ENCODE peak calls at places on chromosomes 6 and 20, in five cellular contexts. One of them, this sample, is unnamed.

GRCh38 chr20:3803854-3804253 is 7.7 kb downstream of the CDC25B start:
- DNase-seq in neural crest cell: no peak
- DNase-seq in CD8-positive, alpha-beta T cell: no peak
- DNase-seq in uterus: no peak
- DNase-seq in effector CD4-positive, alpha-beta T cell: no peak
- DNase-seq in this sample: no peak

GRCh38 chr20:10537850-10538480 is 102.9 kb downstream of the SLX4IP start:
- DNase-seq in neural crest cell: no peak
- DNase-seq in CD8-positive, alpha-beta T cell: no peak
- DNase-seq in uterus: no peak
- DNase-seq in effector CD4-positive, alpha-beta T cell: no peak
- DNase-seq in this sample: peak; percentile 46

GRCh38 chr6:142440603-142441293 is 138.9 kb downstream of the ADGRG6 start:
- DNase-seq in neural crest cell: no peak
- DNase-seq in CD8-positive, alpha-beta T cell: no peak
- DNase-seq in uterus: no peak
- DNase-seq in effector CD4-positive, alpha-beta T cell: no peak
- DNase-seq in this sample: no peak

GRCh38 chr20:5074050-5074674 is 45.6 kb downstream of the PCNA start:
- DNase-seq in neural crest cell: no peak
- DNase-seq in CD8-positive, alpha-beta T cell: no peak
- DNase-seq in uterus: no peak
- DNase-seq in effector CD4-positive, alpha-beta T cell: no peak
- DNase-seq in this sample: no peak

GRCh38 chr6:32111424-32112066 is 2.4 kb upstream of the TNXB start:
- DNase-seq in neural crest cell: no peak
- DNase-seq in CD8-positive, alpha-beta T cell: no peak
- DNase-seq in uterus: peak; percentile 74
- DNase-seq in effector CD4-positive, alpha-beta T cell: no peak
- DNase-seq in this sample: no peak

GRCh38 chr6:135858941-135859340 is 7.4 kb downstream of the PDE7B start:
- DNase-seq in neural crest cell: no peak
- DNase-seq in CD8-positive, alpha-beta T cell: no peak
- DNase-seq in uterus: no peak
- DNase-seq in effector CD4-positive, alpha-beta T cell: no peak
- DNase-seq in this sample: no peak

GRCh38 chr6:6758915-6759654 is 170.6 kb downstream of the LY86 start:
- DNase-seq in neural crest cell: peak; percentile 55
- DNase-seq in CD8-positive, alpha-beta T cell: no peak
- DNase-seq in uterus: peak; percentile 63
- DNase-seq in effector CD4-positive, alpha-beta T cell: no peak
- DNase-seq in this sample: peak; percentile 48

GRCh38 chr20:4625687-4626086 is 96.0 kb upstream of the PRND start:
- DNase-seq in neural crest cell: no peak
- DNase-seq in CD8-positive, alpha-beta T cell: no peak
- DNase-seq in uterus: no peak
- DNase-seq in effector CD4-positive, alpha-beta T cell: no peak
- DNase-seq in this sample: no peak

GRCh38 chr20:17617868-17618672 is 48.2 kb downstream of the DSTN start:
- DNase-seq in neural crest cell: no peak
- DNase-seq in CD8-positive, alpha-beta T cell: no peak
- DNase-seq in uterus: peak; percentile 28
- DNase-seq in effector CD4-positive, alpha-beta T cell: no peak
- DNase-seq in this sample: no peak

GRCh38 chr20:54292186-54292585 is 84.3 kb downstream of the PFDN4 start:
- DNase-seq in neural crest cell: no peak
- DNase-seq in CD8-positive, alpha-beta T cell: no peak
- DNase-seq in uterus: no peak
- DNase-seq in effector CD4-positive, alpha-beta T cell: no peak
- DNase-seq in this sample: peak; percentile 15